ENCODE peak calls at places on chromosomes 6 and 20, in four cellular contexts. J, F, E and T are unnamed samples.

GRCh38 chr6:46990031-46990644 is 52.0 kb downstream of the ADGRF1 start:
- DNase-seq in E (no peak), J (no peak), F (no peak), T (peak; percentile 16)

GRCh38 chr20:34514897-34515483 is 1.2 kb upstream of the DYNLRB1 start:
- DNase-seq in J (no peak), E (no peak), F (peak; percentile 20), T (no peak)

GRCh38 chr20:36919715-36920333 is 31.7 kb downstream of the SAMHD1 start:
- DNase-seq in J (no peak), F (peak; percentile 86), E (peak; percentile 30), T (peak; percentile 84)

GRCh38 chr6:34791164-34791841 is 580 bp upstream of the BLTP3A start:
- DNase-seq in J (peak; percentile 32), F (peak; percentile 57), E (no peak), T (peak; percentile 61)

GRCh38 chr6:122580731-122581130 is 29.5 kb upstream of the PKIB start:
- DNase-seq in E (peak; percentile 2), F (no peak), J (no peak), T (no peak)

GRCh38 chr20:278607-279571 is 11.7 kb downstream of the C20orf96 start:
- DNase-seq in J (no peak), F (no peak), E (no peak), T (no peak)

GRCh38 chr6:142913036-142913510 is 31.9 kb downstream of the HIVEP2 start:
- DNase-seq in F (no peak), E (no peak), J (no peak), T (no peak)

GRCh38 chr20:36528875-36529425 is 12.4 kb upstream of the MYL9 start:
- DNase-seq in F (no peak), J (no peak), E (no peak), T (no peak)

GRCh38 chr6:166955121-166955864 is 1.1 kb downstream of the RNASET2 start:
- DNase-seq in F (no peak), E (peak; percentile 57), J (no peak), T (peak; percentile 36)

GRCh38 chr6:3850451-3851203 is 1.5 kb downstream of the FAM50B start:
- DNase-seq in F (no peak), E (no peak), J (peak; percentile 28), T (no peak)

GRCh38 chr6:142902636-142903053 is 42.3 kb downstream of the HIVEP2 start:
- DNase-seq in J (peak; percentile 49), F (peak; percentile 75), E (no peak), T (peak; percentile 89)

GRCh38 chr6:169177516-169178196 is 76.0 kb downstream of the THBS2 start:
- DNase-seq in E (no peak), J (no peak), F (no peak), T (peak; percentile 58)

GRCh38 chr6:1626481-1626880 is 16.8 kb downstream of the FOXC1 start:
- DNase-seq in F (no peak), J (no peak), E (no peak), T (no peak)

GRCh38 chr6:157893238-157893637 is 70.2 kb downstream of the SNX9 start:
- DNase-seq in J (no peak), F (no peak), E (no peak), T (no peak)

GRCh38 chr6:89944826-89945407 is 50.6 kb downstream of the GJA10 start:
- DNase-seq in J (no peak), F (no peak), E (no peak), T (peak; percentile 68)

GRCh38 chr6:90288404-90288803 is 8.2 kb downstream of the BACH2 start:
- DNase-seq in F (no peak), J (no peak), E (peak; percentile 2), T (no peak)

GRCh38 chr6:33627876-33628275 is 6.8 kb downstream of the ITPR3 start:
- DNase-seq in E (no peak), J (no peak), F (no peak), T (no peak)

GRCh38 chr20:53068241-53068640 is 96.1 kb downstream of the TSHZ2 start:
- DNase-seq in F (no peak), E (no peak), J (no peak), T (no peak)

GRCh38 chr6:83509416-83509815 is 2.9 kb upstream of the PRSS35 start:
- DNase-seq in J (no peak), E (no peak), F (no peak), T (no peak)

GRCh38 chr6:144581807-144582537 is 296.8 kb downstream of the UTRN start:
- DNase-seq in F (no peak), E (peak; percentile 28), J (no peak), T (peak; percentile 46)

GRCh38 chr6:150683320-150683719 is 83.6 kb downstream of the PLEKHG1 start:
- DNase-seq in J (no peak), F (no peak), E (no peak), T (no peak)

GRCh38 chr20:36399147-36399968 is 93.2 kb downstream of the DLGAP4 start:
- DNase-seq in J (peak; percentile 40), F (peak; percentile 80), E (no peak), T (peak; percentile 72)

GRCh38 chr6:118620202-118620601 is 31.2 kb downstream of the CEP85L start:
- DNase-seq in E (no peak), F (no peak), J (no peak), T (no peak)

GRCh38 chr6:1702580-1703051 is 92.9 kb downstream of the FOXC1 start:
- DNase-seq in F (no peak), J (no peak), E (no peak), T (no peak)

GRCh38 chr20:57881466-57882405 is 171.9 kb upstream of the PMEPA1 start:
- DNase-seq in E (no peak), J (no peak), F (no peak), T (peak; percentile 78)

GRCh38 chr6:1027109-1027794 is 284.6 kb upstream of the FOXQ1 start:
- DNase-seq in F (no peak), E (no peak), J (no peak), T (no peak)

GRCh38 chr6:36180126-36180525 is 16.4 kb upstream of the BRPF3 start:
- DNase-seq in F (no peak), J (no peak), E (no peak), T (no peak)

GRCh38 chr20:24160563-24161355 is 172.2 kb upstream of the GGTLC1 start:
- DNase-seq in E (no peak), F (peak; percentile 35), J (no peak), T (peak; percentile 22)

GRCh38 chr6:34243901-34244884 is 4.6 kb downstream of the SMIM29 start:
- DNase-seq in J (no peak), F (peak; percentile 90), E (no peak), T (peak; percentile 74)

GRCh38 chr20:47319517-47320252 is 36.8 kb downstream of the ZMYND8 start:
- DNase-seq in E (peak; percentile 56), F (no peak), J (no peak), T (peak; percentile 41)

GRCh38 chr6:38570750-38571149 is 69.0 kb downstream of the BTBD9 start:
- DNase-seq in F (no peak), J (no peak), E (peak; percentile 2), T (no peak)

GRCh38 chr6:36769161-36769675 is 70.0 kb downstream of the CPNE5 start:
- DNase-seq in E (peak; percentile 20), J (no peak), F (no peak), T (peak; percentile 42)

GRCh38 chr6:114304304-114304887 is 38.4 kb downstream of the HS3ST5 start:
- DNase-seq in F (peak; percentile 1), J (no peak), E (no peak), T (peak; percentile 60)